ENCODE peak calls at places on chromosomes 6 and 20, in five cellular contexts. U, O, Y, A and B are unnamed samples.
A peak's percentile ranks its signal among the peaks of the same experiment; 100 is the strongest.

GRCh38 chr6:142760152-142760551 is 184.8 kb downstream of the HIVEP2 start:
- DNase-seq in U (no peak), O (no peak), Y (no peak), A (no peak), B (no peak)

GRCh38 chr6:138540468-138540867 is 41.2 kb upstream of the NHSL1 start:
- DNase-seq in U (no peak), O (no peak), Y (no peak), A (no peak), B (no peak)

GRCh38 chr6:22929228-22929627 is 359.9 kb downstream of the HDGFL1 start:
- DNase-seq in U (no peak), O (no peak), Y (no peak), A (no peak), B (no peak)

GRCh38 chr6:153003294-153003645 is 761 bp upstream of the MTRF1L start:
- DNase-seq in U (peak; percentile 21), O (no peak), Y (no peak), A (peak; percentile 33), B (no peak)

GRCh38 chr20:39233755-39234154 is 271.6 kb downstream of the DHX35 start:
- DNase-seq in U (no peak), O (no peak), Y (no peak), A (no peak), B (no peak)

GRCh38 chr6:93248591-93248990 is 170.8 kb downstream of the EPHA7 start:
- DNase-seq in U (no peak), O (no peak), Y (no peak), A (no peak), B (no peak)

GRCh38 chr6:85130743-85131142 is 319.1 kb upstream of the NT5E start:
- DNase-seq in U (no peak), O (no peak), Y (no peak), A (no peak), B (no peak)

GRCh38 chr6:105326216-105326615 is 76.7 kb downstream of the PREP start:
- DNase-seq in U (no peak), O (peak; percentile 72), Y (no peak), A (peak; percentile 52), B (no peak)

GRCh38 chr20:59902470-59902869 is 31.0 kb downstream of the SYCP2 start:
- DNase-seq in U (no peak), O (no peak), Y (no peak), A (no peak), B (no peak)

GRCh38 chr20:407097-407952 is 774 bp upstream of the RBCK1 start:
- DNase-seq in U (peak; percentile 93), O (peak; percentile 81), Y (peak; percentile 67), A (peak; percentile 95), B (no peak)

GRCh38 chr6:106886922-106887797 is 87.4 kb downstream of the CD24 start:
- DNase-seq in U (peak; percentile 43), O (no peak), Y (no peak), A (peak; percentile 94), B (no peak)

GRCh38 chr6:89071036-89071435 is 9.5 kb upstream of the PNRC1 start:
- DNase-seq in U (no peak), O (no peak), Y (no peak), A (peak; percentile 87), B (no peak)

GRCh38 chr6:7451321-7451720 is 61.7 kb downstream of the RIOK1 start:
- DNase-seq in U (no peak), O (no peak), Y (no peak), A (no peak), B (no peak)

GRCh38 chr6:107730106-107730505 is 94.0 kb downstream of the SCML4 start:
- DNase-seq in U (peak; percentile 36), O (no peak), Y (no peak), A (no peak), B (no peak)

GRCh38 chr20:44006126-44006525 is 91.5 kb downstream of the TOX2 start:
- DNase-seq in U (no peak), O (no peak), Y (no peak), A (no peak), B (no peak)

GRCh38 chr20:3209946-3210317 is 634 bp downstream of the ITPA start:
- DNase-seq in U (no peak), O (no peak), Y (no peak), A (no peak), B (no peak)

GRCh38 chr6:36123270-36124139 is 6.8 kb upstream of the MAPK13 start:
- DNase-seq in U (peak; percentile 94), O (peak; percentile 87), Y (peak; percentile 36), A (peak; percentile 83), B (no peak)
- TF ChIP-seq POLR2AphosphoS5 in U (peak; percentile 18), O (peak; percentile 53), Y (no peak), A (no peak), B (peak; percentile 41)

GRCh38 chr20:62216636-62217566 is 3.2 kb downstream of the HRH3 start:
- DNase-seq in U (no peak), O (no peak), Y (no peak), A (no peak), B (no peak)

GRCh38 chr20:62215991-62216635 is 4.0 kb downstream of the HRH3 start:
- DNase-seq in U (no peak), O (no peak), Y (no peak), A (no peak), B (no peak)

GRCh38 chr20:62214067-62214466 is 6.0 kb downstream of the HRH3 start:
- DNase-seq in U (no peak), O (no peak), Y (no peak), A (no peak), B (no peak)

GRCh38 chr20:62217913-62218773 is 1.9 kb downstream of the HRH3 start:
- DNase-seq in U (no peak), O (no peak), Y (no peak), A (no peak), B (no peak)

GRCh38 chr20:62215020-62215990 is 4.8 kb downstream of the HRH3 start:
- DNase-seq in U (no peak), O (no peak), Y (no peak), A (no peak), B (no peak)
- TF ChIP-seq POLR2AphosphoS5 in U (no peak), O (no peak), Y (no peak), A (no peak), B (no peak)

GRCh38 chr20:56554869-56555268 is 21.8 kb downstream of the FAM209B start:
- DNase-seq in U (peak; percentile 49), O (peak; percentile 37), Y (peak; percentile 61), A (peak; percentile 92), B (peak; percentile 48)
- TF ChIP-seq POLR2AphosphoS5 in U (no peak), O (peak; percentile 3), Y (no peak), A (no peak), B (no peak)

GRCh38 chr6:45537539-45537938 is 159.8 kb upstream of the SUPT3H start:
- DNase-seq in U (no peak), O (no peak), Y (no peak), A (no peak), B (no peak)

GRCh38 chr6:45535933-45536332 is 158.2 kb upstream of the SUPT3H start:
- DNase-seq in U (no peak), O (no peak), Y (no peak), A (no peak), B (no peak)

GRCh38 chr6:45531999-45532605 is 154.4 kb upstream of the SUPT3H start:
- DNase-seq in U (no peak), O (no peak), Y (no peak), A (no peak), B (no peak)

GRCh38 chr6:45532626-45533258 is 155.0 kb upstream of the SUPT3H start:
- DNase-seq in U (no peak), O (no peak), Y (no peak), A (no peak), B (no peak)

GRCh38 chr6:45533394-45533793 is 155.7 kb upstream of the SUPT3H start:
- DNase-seq in U (no peak), O (no peak), Y (no peak), A (no peak), B (no peak)
- TF ChIP-seq POLR2AphosphoS5 in U (no peak), O (no peak), Y (no peak), A (no peak), B (no peak)

DNA sequence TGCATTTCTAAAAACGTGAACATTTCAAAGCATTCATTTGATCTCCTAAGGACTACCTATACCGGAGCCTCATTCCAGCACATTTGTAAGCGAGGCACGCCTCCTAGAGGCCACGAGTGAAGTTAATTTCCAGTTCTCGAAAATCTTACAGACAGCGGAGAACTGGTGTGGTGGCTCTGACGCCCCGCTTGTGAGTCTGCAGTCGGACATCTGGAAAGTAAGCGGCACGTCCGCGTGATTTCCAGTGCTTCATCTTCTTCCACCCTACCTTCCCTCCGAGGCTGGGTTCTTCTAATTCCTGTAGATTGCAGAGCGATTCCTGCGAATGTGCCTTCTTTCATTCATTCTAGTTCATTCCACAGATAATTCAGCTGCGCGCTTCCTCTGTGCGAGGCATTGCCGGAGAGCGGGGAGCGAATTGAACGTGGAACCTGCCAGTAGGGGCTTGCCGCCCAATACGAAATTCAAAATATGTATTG is 810 bp upstream of the PRIM2 start:
- DNase-seq in U (peak; percentile 97), O (peak; percentile 84), Y (peak; percentile 92), A (peak; percentile 90), B (peak; percentile 82)
- TF ChIP-seq POLR2AphosphoS5 in U (no peak), O (no peak), Y (no peak), A (peak; percentile 31), B (no peak)

GRCh38 chr6:30750379-30750668 is 6.0 kb upstream of the IER3 start:
- DNase-seq in U (no peak), O (no peak), Y (no peak), A (no peak), B (no peak)

GRCh38 chr6:30749554-30750378 is 5.4 kb upstream of the IER3 start:
- DNase-seq in U (no peak), O (no peak), Y (no peak), A (peak; percentile 65), B (no peak)

GRCh38 chr6:30754631-30755030 is 10.3 kb upstream of the IER3 start:
- DNase-seq in U (no peak), O (no peak), Y (no peak), A (no peak), B (no peak)

GRCh38 chr6:30748851-30749540 is 4.6 kb upstream of the IER3 start:
- DNase-seq in U (no peak), O (no peak), Y (no peak), A (peak; percentile 87), B (no peak)

DNA sequence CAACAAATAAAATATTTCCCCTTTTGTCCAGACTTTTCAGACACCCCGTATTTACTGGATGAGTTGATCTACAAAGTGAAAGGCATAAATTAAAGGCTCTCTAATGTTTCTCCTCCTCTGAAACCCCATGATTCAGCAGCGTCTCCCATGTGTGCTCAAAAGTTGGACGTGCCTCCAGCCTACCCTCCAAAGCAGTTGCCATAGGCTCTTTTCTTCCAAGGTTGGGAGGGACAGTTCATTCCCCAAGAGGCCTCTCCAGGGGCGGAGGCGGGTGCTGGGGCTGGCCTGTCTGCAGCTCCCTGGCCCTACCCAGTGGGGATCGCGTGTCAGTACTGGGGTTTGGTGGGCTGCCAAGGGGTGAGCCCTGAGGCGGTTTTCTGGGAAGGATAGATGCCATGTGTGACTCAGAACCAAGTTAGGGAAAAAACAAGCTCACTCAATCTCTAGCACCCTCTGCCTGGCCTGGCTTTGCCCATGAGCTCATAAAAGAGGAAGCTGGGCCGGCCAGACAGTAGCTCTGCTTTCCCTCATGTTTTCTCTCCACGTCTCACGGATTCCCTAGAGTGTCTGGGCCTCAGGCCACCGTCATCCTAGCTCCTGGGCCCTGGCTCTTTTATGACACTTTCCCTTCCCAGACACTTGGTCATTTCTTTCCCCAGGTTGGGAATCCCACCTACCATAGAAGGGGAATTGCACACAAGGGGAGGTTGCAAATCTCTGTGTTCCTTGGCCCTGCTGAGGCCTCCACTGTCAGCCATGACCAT is 8.0 kb upstream of the IER3 start:
- DNase-seq in U (no peak), O (peak; percentile 89), Y (peak; percentile 92), A (no peak), B (peak; percentile 50)
- TF ChIP-seq POLR2AphosphoS5 in U (no peak), O (peak; percentile 74), Y (peak; percentile 59), A (no peak), B (peak; percentile 41)